ENCODE peak calls at places on chromosomes 1 and 21, in nine cellular contexts. P is retinal pigment epithelial cell; B is naive thymus-derived CD8-positive, alpha-beta T cell; J is D341Med; Q is Karpas-422; U is AG04450; X is anterior cingulate cortex; T is activated T-helper 9 cell treated with anti-CD3 and anti-CD28 coated beads, Interleukin-2, amount 50 U/mL, for 16 hours; H is activated CD8-positive, alpha-beta memory T cell treated with anti-CD3 and anti-CD28 coated beads, Interleukin-2, amount 50 U/mL, for 48 hours. G is an unnamed sample.

GRCh38 chr1:220003015-220003414 is 43.3 kb downstream of the EPRS1 start:
- DNase-seq in P (no peak), B (no peak), J (no peak), Q (no peak), U (no peak), X (no peak), T (no peak), H (no peak), G (no peak)

GRCh38 chr1:33180226-33181037 is 1.4 kb downstream of the TRIM62 start:
- DNase-seq in P (peak; percentile 46), B (peak; percentile 79), J (peak; percentile 96), Q (peak; percentile 96), U (peak; percentile 53), X (peak; percentile 87), T (peak; percentile 76), H (peak; percentile 86), G (peak; percentile 94)

GRCh38 chr1:21604208-21604957 is 64.8 kb downstream of the RAP1GAP start:
- DNase-seq in P (no peak), B (no peak), J (no peak), Q (no peak), U (no peak), X (no peak), T (no peak), H (no peak), G (no peak)

GRCh38 chr1:1891349-1892078 is 627 bp upstream of the GNB1 start:
- DNase-seq in P (no peak), B (peak; percentile 85), J (peak; percentile 78), Q (peak; percentile 69), U (no peak), X (peak; percentile 59), T (peak; percentile 73), H (peak; percentile 83), G (peak; percentile 77)

GRCh38 chr1:200478945-200479558 is 69.2 kb upstream of the ZNF281 start:
- DNase-seq in P (no peak), B (no peak), J (no peak), Q (no peak), U (no peak), X (no peak), T (no peak), H (no peak), G (no peak)

GRCh38 chr1:243792891-243793290 is 57.2 kb downstream of the AKT3 start:
- DNase-seq in P (no peak), B (no peak), J (no peak), Q (no peak), U (no peak), X (no peak), T (no peak), H (no peak), G (no peak)

GRCh38 chr1:3772715-3773571 is at the start of gene SMIM1:
- DNase-seq in P (no peak), B (no peak), J (no peak), Q (no peak), U (no peak), X (no peak), T (no peak), H (no peak), G (no peak)

GRCh38 chr1:219416598-219417238 is 196.2 kb downstream of the ZC3H11B start:
- DNase-seq in P (no peak), B (peak; percentile 35), J (peak; percentile 58), Q (peak; percentile 83), U (no peak), X (peak; percentile 6), T (peak; percentile 5), H (peak; percentile 81), G (no peak)

GRCh38 chr1:63835075-63835633 is 61.3 kb downstream of the ROR1 start:
- DNase-seq in P (no peak), B (no peak), J (no peak), Q (no peak), U (no peak), X (no peak), T (no peak), H (no peak), G (no peak)

GRCh38 chr1:157124855-157125254 is 13.3 kb downstream of the ETV3 start:
- DNase-seq in P (no peak), B (no peak), J (peak; percentile 43), Q (peak; percentile 62), U (no peak), X (no peak), T (no peak), H (no peak), G (no peak)

GRCh38 chr21:40143822-40144525 is 276.7 kb downstream of the PCP4 start:
- DNase-seq in P (peak; percentile 0), B (peak; percentile 19), J (peak; percentile 47), Q (peak; percentile 87), U (no peak), X (peak; percentile 4), T (no peak), H (peak; percentile 79), G (peak; percentile 36)

GRCh38 chr1:151905070-151905442 is 4.3 kb downstream of the THEM4 start:
- DNase-seq in P (no peak), B (peak; percentile 49), J (no peak), Q (no peak), U (no peak), X (no peak), T (peak; percentile 36), H (peak; percentile 73), G (no peak)